ENCODE peak calls at places on chromosomes 3 and 15, in seven cellular contexts. N is AG04450, L is bronchial epithelial cell, V is foreskin fibroblast, U is psoas muscle, R is Panc1, F is AG04449. M is an unnamed sample.

GRCh38 chr3:26768068-26768651 is 145.6 kb downstream of the LRRC3B start:
- DNase-seq in F (no peak), N (no peak), V (no peak), L (no peak), R (no peak), U (no peak), M (no peak)

GRCh38 chr3:12569836-12570235 is 12.9 kb downstream of the MKRN2 start:
- DNase-seq in N (no peak), F (no peak), U (no peak), R (no peak), V (no peak), L (no peak), M (no peak)

GRCh38 chr15:75130597-75131268 is 70.9 kb upstream of the C15orf39 start:
- DNase-seq in V (no peak), N (no peak), U (no peak), F (no peak), L (no peak), R (no peak), M (no peak)

GRCh38 chr3:71057526-71057894 is 526.0 kb downstream of the FOXP1 start:
- DNase-seq in N (no peak), U (no peak), F (no peak), V (no peak), L (peak; percentile 91), R (no peak), M (no peak)

GRCh38 chr3:125188955-125189354 is 23.6 kb downstream of the SLC12A8 start:
- DNase-seq in V (no peak), F (no peak), U (no peak), L (no peak), N (no peak), R (no peak), M (no peak)

GRCh38 chr3:143525408-143525807 is 322.9 kb downstream of the SLC9A9 start:
- DNase-seq in F (no peak), V (peak; percentile 92), N (no peak), L (peak; percentile 38), U (no peak), R (no peak), M (peak; percentile 71)

GRCh38 chr3:52086939-52087675 is 30.7 kb upstream of the DUSP7 start:
- DNase-seq in V (peak; percentile 39), N (no peak), U (peak; percentile 46), F (no peak), L (no peak), R (no peak), M (no peak)

GRCh38 chr3:94162700-94163099 is 99.8 kb downstream of the NSUN3 start:
- DNase-seq in L (peak; percentile 97), F (no peak), V (no peak), U (no peak), N (no peak), R (no peak), M (peak; percentile 81)

GRCh38 chr3:155069729-155070128 is 10.4 kb upstream of the MME start:
- DNase-seq in L (peak; percentile 36), R (no peak), F (no peak), N (no peak), U (no peak), V (peak; percentile 84), M (peak; percentile 40)

GRCh38 chr3:52458770-52459540 is 3.6 kb downstream of the NISCH start:
- DNase-seq in U (no peak), L (no peak), V (no peak), R (no peak), F (no peak), N (no peak), M (no peak)

GRCh38 chr3:40523781-40524180 is 979 bp upstream of the ZNF621 start:
- DNase-seq in V (no peak), N (no peak), U (no peak), F (no peak), L (no peak), R (no peak), M (no peak)

GRCh38 chr15:63600646-63601025 is 3.4 kb downstream of the FBXL22 start:
- DNase-seq in N (peak; percentile 78), R (no peak), F (peak; percentile 23), V (peak; percentile 98), U (peak; percentile 95), L (peak; percentile 75), M (peak; percentile 95)

GRCh38 chr3:44104668-44105321 is 136.9 kb upstream of the TOPAZ1 start:
- DNase-seq in U (no peak), N (no peak), F (no peak), R (peak; percentile 15), L (peak; percentile 97), V (peak; percentile 56), M (peak; percentile 27)

GRCh38 chr3:156682491-156682890 is 8.1 kb downstream of the TIPARP start:
- DNase-seq in N (no peak), U (no peak), V (no peak), F (no peak), L (no peak), R (no peak), M (peak; percentile 65)

GRCh38 chr3:78734048-78734637 is 1033.7 kb downstream of the ROBO1 start:
- DNase-seq in U (no peak), N (no peak), V (peak; percentile 83), F (peak; percentile 29), L (peak; percentile 28), R (no peak), M (peak; percentile 87)

GRCh38 chr3:177229791-177230190 is 32.5 kb upstream of the TBL1XR1 start:
- DNase-seq in N (peak; percentile 7), F (no peak), V (no peak), R (no peak), U (no peak), L (no peak), M (peak; percentile 21)

GRCh38 chr3:10248984-10249748 is 907 bp downstream of the TATDN2 start:
- DNase-seq in L (no peak), U (peak; percentile 64), N (no peak), V (peak; percentile 15), F (no peak), R (no peak), M (peak; percentile 4)

GRCh38 chr3:53167418-53168174 is 6.6 kb downstream of the PRKCD start:
- DNase-seq in V (no peak), R (no peak), L (no peak), F (no peak), U (no peak), N (no peak), M (peak; percentile 22)

GRCh38 chr3:141845407-141846049 is 30.9 kb upstream of the ATP1B3 start:
- DNase-seq in R (no peak), V (no peak), L (no peak), N (no peak), U (no peak), F (no peak), M (no peak)

GRCh38 chr3:133468251-133468721 is 68.4 kb downstream of the BFSP2 start:
- DNase-seq in L (no peak), R (no peak), U (no peak), N (no peak), V (no peak), F (no peak), M (no peak)

DNA sequence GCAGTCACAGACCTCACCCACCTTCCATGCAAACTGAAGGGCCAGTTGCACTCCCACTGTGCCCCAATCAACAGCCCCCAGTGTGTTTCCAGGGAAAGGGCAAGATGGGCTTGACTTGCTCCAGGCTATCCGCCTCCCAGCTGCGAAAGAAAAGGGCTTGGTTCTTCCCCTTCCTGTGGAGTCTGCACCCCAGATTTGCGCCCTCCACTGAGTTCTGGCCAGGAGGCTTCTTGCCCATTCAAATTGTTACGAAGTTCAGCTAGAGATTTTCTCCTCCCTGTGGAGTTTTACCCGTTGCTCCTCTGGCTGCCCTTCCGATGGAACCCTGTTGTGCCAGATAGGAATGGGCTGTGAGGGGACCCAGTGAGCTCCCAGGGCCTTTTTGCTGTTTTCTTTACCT is 1096.9 kb upstream of the ALCAM start:
- DNase-seq in F (no peak), V (no peak), U (no peak), R (no peak), L (no peak), N (no peak), M (no peak)
- TF ChIP-seq CTCF in F (no peak), V (no peak), U (no peak), R (no peak), L (no peak), N (no peak), M (no peak)

DNA sequence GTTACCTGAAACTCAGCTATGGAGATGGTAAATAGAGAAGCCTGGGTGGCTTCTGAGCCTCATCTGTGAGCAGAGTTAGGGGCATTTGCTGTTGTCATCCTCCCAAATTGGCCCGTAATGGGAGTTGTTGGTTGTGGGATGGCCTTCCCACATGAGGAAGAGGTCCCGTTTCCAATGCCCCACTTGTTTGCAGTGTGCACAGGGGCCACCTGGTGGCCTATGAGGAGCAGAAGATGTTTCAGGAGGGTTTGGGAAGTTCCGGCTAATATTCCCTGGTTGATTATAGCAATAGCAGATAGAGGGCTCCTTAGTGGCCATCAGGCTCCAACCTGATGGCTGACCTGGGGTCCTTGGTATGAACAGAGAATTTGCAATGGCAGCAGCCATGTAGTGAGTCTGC is 1546.5 kb downstream of the OTOL1 start:
- DNase-seq in V (no peak), F (no peak), U (no peak), R (no peak), L (no peak), N (no peak), M (peak; percentile 25)
- TF ChIP-seq CTCF in V (peak; percentile 20), F (no peak), U (no peak), R (peak; percentile 33), L (no peak), N (peak; percentile 47), M (peak; percentile 49)

GRCh38 chr3:17304969-17305368 is 420.2 kb downstream of the PLCL2 start:
- DNase-seq in N (no peak), L (no peak), U (no peak), V (no peak), R (no peak), F (no peak), M (no peak)

GRCh38 chr3:17302774-17303173 is 418.0 kb downstream of the PLCL2 start:
- DNase-seq in N (no peak), R (no peak), F (no peak), L (no peak), V (peak; percentile 29), U (no peak), M (peak; percentile 69)

GRCh38 chr3:17310983-17311382 is 426.2 kb downstream of the PLCL2 start:
- DNase-seq in R (no peak), V (no peak), U (no peak), N (no peak), F (no peak), L (no peak), M (no peak)

GRCh38 chr3:17307482-17307881 is 422.7 kb downstream of the PLCL2 start:
- DNase-seq in F (no peak), N (no peak), L (peak; percentile 29), V (no peak), R (no peak), U (no peak), M (no peak)

DNA sequence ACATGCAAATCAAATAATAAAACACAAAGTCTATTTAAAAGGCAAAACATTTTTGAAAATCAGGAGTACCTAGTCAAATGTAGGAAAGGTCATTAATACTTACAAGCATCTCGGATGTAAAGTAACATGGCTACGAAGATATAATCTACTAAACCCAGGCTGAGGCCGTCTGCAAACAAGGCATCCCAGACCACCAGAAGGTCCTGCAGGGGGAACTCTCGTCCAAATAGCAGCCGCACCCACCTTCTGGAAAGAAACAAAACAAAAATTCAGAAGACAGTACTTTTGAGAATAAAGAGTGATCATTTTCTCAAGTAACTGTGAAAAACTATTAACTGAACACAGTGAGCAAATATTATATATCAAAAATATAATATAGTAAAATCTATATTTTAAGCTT is 423.1 kb downstream of the PLCL2 start:
- DNase-seq in V (no peak), U (no peak), R (no peak), F (no peak), L (no peak), N (no peak), M (no peak)
- TF ChIP-seq CTCF in V (no peak), U (no peak), R (no peak), F (no peak), L (no peak), N (no peak), M (no peak)

GRCh38 chr3:163491714-163492113 is 1586.6 kb downstream of the SI start:
- DNase-seq in L (no peak), V (no peak), N (no peak), U (no peak), F (no peak), R (no peak), M (no peak)

GRCh38 chr3:163490119-163490518 is 1588.2 kb downstream of the SI start:
- DNase-seq in V (no peak), L (peak; percentile 25), U (no peak), N (no peak), R (peak; percentile 15), F (no peak), M (peak; percentile 2)
- TF ChIP-seq CTCF in V (peak; percentile 42), L (peak; percentile 66), U (peak; percentile 17), N (peak; percentile 40), R (peak; percentile 70), F (peak; percentile 1), M (peak; percentile 49)